ENCODE peak calls at places on chromosome 13, in nine cellular contexts. T, R, U, V, F, P, Y, W and S are unnamed samples.

GRCh38 chr13:60990032-60990733 is 425.5 kb downstream of the PCDH20 start:
- DNase-seq in T (no peak), R (no peak), U (no peak), V (no peak), F (no peak), P (no peak), Y (no peak), W (no peak), S (no peak)

GRCh38 chr13:40375522-40376171 is 290.8 kb downstream of the FOXO1 start:
- DNase-seq in T (no peak), R (no peak), U (peak), V (no peak), F (no peak), P (no peak), Y (no peak), W (no peak), S (no peak)

GRCh38 chr13:70388935-70389334 is 280.7 kb upstream of the KLHL1 start:
- DNase-seq in T (no peak), R (no peak), U (no peak), V (no peak), F (no peak), P (no peak), Y (no peak), W (no peak), S (no peak)

GRCh38 chr13:44051923-44052322 is 172.2 kb downstream of the LACC1 start:
- DNase-seq in T (peak), R (no peak), U (no peak), V (no peak), F (no peak), P (no peak), Y (no peak), W (peak), S (no peak)

GRCh38 chr13:76189882-76190519 is 553.9 kb downstream of the LMO7 start:
- DNase-seq in T (no peak), R (no peak), U (peak), V (no peak), F (no peak), P (no peak), Y (no peak), W (no peak), S (no peak)

GRCh38 chr13:27425151-27425917 is 915 bp downstream of the GTF3A start:
- DNase-seq in T (peak), R (no peak), U (no peak), V (no peak), F (no peak), P (no peak), Y (no peak), W (no peak), S (no peak)

GRCh38 chr13:81671103-81671502 is 1330.2 kb upstream of the SPRY2 start:
- DNase-seq in T (no peak), R (no peak), U (no peak), V (no peak), F (no peak), P (no peak), Y (no peak), W (no peak), S (no peak)

GRCh38 chr13:94054159-94054558 is 425.3 kb downstream of the DCT start:
- DNase-seq in T (peak), R (no peak), U (no peak), V (no peak), F (no peak), P (no peak), Y (no peak), W (no peak), S (no peak)

GRCh38 chr13:21608961-21609360 is 5.0 kb upstream of the MICU2 start:
- DNase-seq in T (no peak), R (no peak), U (no peak), V (no peak), F (no peak), P (no peak), Y (no peak), W (no peak), S (no peak)

GRCh38 chr13:98389319-98389718 is 187.6 kb downstream of the STK24 start:
- DNase-seq in T (no peak), R (no peak), U (no peak), V (no peak), F (no peak), P (no peak), Y (no peak), W (no peak), S (no peak)

GRCh38 chr13:40338217-40338616 is 328.2 kb downstream of the FOXO1 start:
- DNase-seq in T (no peak), R (no peak), U (no peak), V (no peak), F (no peak), P (no peak), Y (no peak), W (no peak), S (no peak)

GRCh38 chr13:80787604-80788003 is 446.7 kb upstream of the SPRY2 start:
- DNase-seq in T (no peak), R (no peak), U (no peak), V (no peak), F (no peak), P (no peak), Y (no peak), W (no peak), S (no peak)

GRCh38 chr13:114230117-114230516 is 4.6 kb upstream of the CDC16 start:
- DNase-seq in T (no peak), R (no peak), U (no peak), V (no peak), F (no peak), P (no peak), Y (no peak), W (no peak), S (no peak)

GRCh38 chr13:34657716-34658115 is 284.4 kb upstream of the NBEA start:
- DNase-seq in T (peak), R (peak), U (no peak), V (no peak), F (no peak), P (no peak), Y (no peak), W (peak), S (no peak)

GRCh38 chr13:112575680-112576079 is 12.3 kb downstream of the TUBGCP3 start:
- DNase-seq in T (no peak), R (no peak), U (no peak), V (no peak), F (no peak), P (no peak), Y (no peak), W (peak), S (no peak)

GRCh38 chr13:59914556-59914955 is 249.2 kb downstream of the DIAPH3 start:
- DNase-seq in T (no peak), R (no peak), U (no peak), V (no peak), F (no peak), P (no peak), Y (no peak), W (peak), S (no peak)

GRCh38 chr13:23020246-23020843 is 160.4 kb upstream of the SGCG start:
- DNase-seq in T (peak), R (no peak), U (no peak), V (no peak), F (peak), P (peak), Y (no peak), W (peak), S (no peak)

GRCh38 chr13:111005808-111006494 is 91.1 kb upstream of the ANKRD10 start:
- DNase-seq in T (peak), R (no peak), U (peak), V (peak), F (no peak), P (no peak), Y (no peak), W (no peak), S (no peak)

GRCh38 chr13:98454389-98454881 is 122.5 kb downstream of the STK24 start:
- DNase-seq in T (peak), R (peak), U (no peak), V (peak), F (no peak), P (no peak), Y (no peak), W (peak), S (peak)

GRCh38 chr13:73057284-73058025 is 1.4 kb upstream of the KLF5 start:
- DNase-seq in T (no peak), R (no peak), U (no peak), V (no peak), F (no peak), P (no peak), Y (no peak), W (no peak), S (no peak)

GRCh38 chr13:19283836-19284235 is 102.2 kb upstream of the TUBA3C start:
- DNase-seq in T (no peak), R (no peak), U (no peak), V (no peak), F (no peak), P (no peak), Y (no peak), W (no peak), S (no peak)

GRCh38 chr13:52160053-52160452 is 656 bp upstream of the NEK3 start:
- DNase-seq in T (no peak), R (no peak), U (no peak), V (no peak), F (no peak), P (no peak), Y (no peak), W (no peak), S (no peak)

GRCh38 chr13:45398862-45399261 is 19.3 kb downstream of the SLC25A30 start:
- DNase-seq in T (no peak), R (no peak), U (no peak), V (no peak), F (no peak), P (no peak), Y (no peak), W (no peak), S (no peak)

GRCh38 chr13:101416181-101417042 is at the start of gene NALCN:
- DNase-seq in T (peak), R (no peak), U (peak), V (peak), F (no peak), P (no peak), Y (peak), W (no peak), S (peak)

GRCh38 chr13:40657307-40657706 is 9.1 kb downstream of the FOXO1 start:
- DNase-seq in T (no peak), R (no peak), U (no peak), V (no peak), F (no peak), P (no peak), Y (no peak), W (no peak), S (no peak)

GRCh38 chr13:70842062-70842644 is 733.9 kb upstream of the KLHL1 start:
- DNase-seq in T (no peak), R (no peak), U (no peak), V (no peak), F (no peak), P (no peak), Y (no peak), W (no peak), S (no peak)

GRCh38 chr13:26307701-26308100 is 53.8 kb downstream of the CDK8 start:
- DNase-seq in T (no peak), R (no peak), U (no peak), V (no peak), F (no peak), P (no peak), Y (no peak), W (no peak), S (no peak)

GRCh38 chr13:87777395-87777794 is 106.2 kb downstream of the SLITRK5 start:
- DNase-seq in T (no peak), R (no peak), U (no peak), V (no peak), F (no peak), P (no peak), Y (no peak), W (no peak), S (no peak)

GRCh38 chr13:25241007-25241406 is 46.3 kb downstream of the MTMR6 start:
- DNase-seq in T (no peak), R (no peak), U (no peak), V (no peak), F (no peak), P (no peak), Y (no peak), W (no peak), S (no peak)

GRCh38 chr13:113643593-113643992 is 14.4 kb downstream of the ATP4B start:
- DNase-seq in T (no peak), R (no peak), U (no peak), V (no peak), F (no peak), P (no peak), Y (no peak), W (no peak), S (no peak)

GRCh38 chr13:110759710-110760109 is 46.2 kb downstream of the ING1 start:
- DNase-seq in T (peak), R (no peak), U (no peak), V (no peak), F (no peak), P (no peak), Y (no peak), W (peak), S (no peak)

GRCh38 chr13:59103004-59103768 is 1060.5 kb downstream of the DIAPH3 start:
- DNase-seq in T (no peak), R (no peak), U (no peak), V (no peak), F (no peak), P (no peak), Y (no peak), W (no peak), S (no peak)

GRCh38 chr13:30355405-30355741 is 48.0 kb upstream of the KATNAL1 start:
- DNase-seq in T (no peak), R (no peak), U (no peak), V (no peak), F (no peak), P (no peak), Y (no peak), W (no peak), S (no peak)

GRCh38 chr13:20197361-20197834 is 4.7 kb upstream of the GJB2 start:
- DNase-seq in T (peak), R (no peak), U (no peak), V (no peak), F (no peak), P (peak), Y (no peak), W (no peak), S (no peak)

GRCh38 chr13:76903544-76904162 is 17.4 kb upstream of the KCTD12 start:
- DNase-seq in T (peak), R (peak), U (no peak), V (peak), F (peak), P (peak), Y (no peak), W (peak), S (no peak)

GRCh38 chr13:113977976-113978375 is 4.1 kb upstream of the C13orf46 start:
- DNase-seq in T (no peak), R (no peak), U (peak), V (peak), F (no peak), P (no peak), Y (no peak), W (no peak), S (no peak)

GRCh38 chr13:107373551-107373950 is 805.6 kb upstream of the ARGLU1 start:
- DNase-seq in T (peak), R (no peak), U (no peak), V (no peak), F (no peak), P (peak), Y (no peak), W (no peak), S (peak)